ENCODE peak calls at places on chromosomes 4 and X, in seven cellular contexts. T is lung; D is stimulated activated CD8-positive, alpha-beta memory T cell treated with anti-CD3 and anti-CD28 coated beads, Interleukin-4, amount 100 ng/mL, for 4 hours; Y is hypothalamus; I is NCI-H1092; P is left ventricle myocardium inferior; J is foreskin fibroblast. L is an unnamed sample.

GRCh38 chr4:173478136-173478860 is 51.7 kb downstream of the HAND2 start:
- DNase-seq in Y (no peak), T (no peak), I (no peak), J (peak), P (no peak), D (no peak), L (no peak)

GRCh38 chr4:80237992-80238391 is 28.5 kb upstream of the FGF5 start:
- DNase-seq in J (peak), P (no peak), D (no peak), I (no peak), T (no peak), Y (no peak), L (no peak)

GRCh38 chr4:7425171-7425570 is 9.6 kb downstream of the PSAPL1 start:
- DNase-seq in J (no peak), Y (no peak), T (no peak), I (no peak), D (no peak), P (peak), L (no peak)

GRCh38 chr4:5142726-5143125 is 91.4 kb downstream of the STK32B start:
- DNase-seq in Y (no peak), J (no peak), T (peak), I (no peak), D (no peak), P (no peak), L (no peak)

GRCh38 chrX:137033774-137034507 is at the start of gene GPR101:
- DNase-seq in J (no peak), T (no peak), I (no peak), Y (peak), P (no peak), D (no peak), L (no peak)

GRCh38 chr4:177791188-177791587 is 349.0 kb upstream of the AGA start:
- DNase-seq in I (no peak), T (no peak), J (no peak), Y (no peak), P (no peak), D (no peak), L (no peak)

GRCh38 chrX:153495362-153495751 is 577 bp downstream of the BGN start:
- DNase-seq in P (peak), J (no peak), D (no peak), I (peak), T (no peak), Y (no peak), L (no peak)

GRCh38 chr4:21447320-21448055 is 501.1 kb downstream of the KCNIP4 start:
- DNase-seq in D (no peak), Y (no peak), I (no peak), T (no peak), P (no peak), J (no peak), L (no peak)

GRCh38 chr4:156623376-156623775 is 348.2 kb downstream of the PDGFC start:
- DNase-seq in T (no peak), Y (no peak), I (no peak), J (no peak), P (no peak), D (no peak), L (no peak)

GRCh38 chrX:19811807-19812604 is 75.4 kb downstream of the SH3KBP1 start:
- DNase-seq in P (no peak), D (no peak), J (peak), I (no peak), T (no peak), Y (no peak), L (no peak)

GRCh38 chrX:115690554-115691216 is 129.7 kb downstream of the PLS3 start:
- DNase-seq in Y (no peak), I (peak), J (peak), D (no peak), T (peak), P (no peak), L (peak)

GRCh38 chr4:3267576-3268394 is 18.8 kb downstream of the MSANTD1 start:
- DNase-seq in Y (no peak), I (no peak), T (no peak), P (no peak), J (no peak), D (no peak), L (no peak)

GRCh38 chr4:117134386-117134785 is 49.0 kb upstream of the TRAM1L1 start:
- DNase-seq in J (peak), T (no peak), D (no peak), Y (peak), P (no peak), I (no peak), L (peak)